ENCODE peak calls at places on chromosomes 12 and 14, in eight cellular contexts. S is body of pancreas, M is iPS DF 6.9, V is heart left ventricle, X is choroid plexus epithelial cell, B is neuronal stem cell, J is upper lobe of right lung, R is HCT116. C is an unnamed sample.

GRCh38 chr12:55974308-55974724 is 438 bp downstream of the RAB5B start:
- DNase-seq in S (peak), M (no peak), V (peak), X (peak), B (no peak), J (peak), R (no peak), C (peak)

GRCh38 chr12:108734200-108734906 is 3.0 kb upstream of the CORO1C start:
- DNase-seq in S (peak), M (no peak), V (no peak), X (peak), B (no peak), J (no peak), R (peak), C (peak)

GRCh38 chr12:54187075-54187474 is 1.7 kb downstream of the SMUG1 start:
- DNase-seq in S (no peak), M (no peak), V (no peak), X (no peak), B (no peak), J (no peak), R (no peak), C (no peak)

GRCh38 chr14:66503532-66503931 is 4.4 kb upstream of the GPHN start:
- DNase-seq in S (no peak), M (no peak), V (no peak), X (peak), B (no peak), J (no peak), R (no peak), C (peak)

GRCh38 chr12:106239951-106240335 is 7.9 kb downstream of the CKAP4 start:
- DNase-seq in S (no peak), M (no peak), V (no peak), X (no peak), B (no peak), J (no peak), R (no peak), C (no peak)

GRCh38 chr14:54783660-54784015 is 119.0 kb downstream of the GCH1 start:
- DNase-seq in S (no peak), M (no peak), V (no peak), X (no peak), B (no peak), J (no peak), R (no peak), C (no peak)

GRCh38 chr14:81751198-81751597 is 217.5 kb upstream of the SEL1L start:
- DNase-seq in S (no peak), M (no peak), V (peak), X (no peak), B (no peak), J (no peak), R (no peak), C (no peak)

GRCh38 chr12:76158518-76159321 is 74.2 kb upstream of the NAP1L1 start:
- DNase-seq in S (peak), M (peak), V (peak), X (peak), B (peak), J (no peak), R (peak), C (peak)

GRCh38 chr14:91364524-91365270 is 52.9 kb downstream of the CCDC88C start:
- DNase-seq in S (no peak), M (no peak), V (no peak), X (no peak), B (no peak), J (no peak), R (no peak), C (no peak)

GRCh38 chr12:116278667-116279066 is 1.2 kb upstream of the MED13L start:
- DNase-seq in S (no peak), M (no peak), V (no peak), X (no peak), B (no peak), J (no peak), R (no peak), C (no peak)
- H3K4me3 ChIP-seq in S (no peak), M (no peak), V (peak), X (no peak), B (no peak), J (no peak), R (no peak), C (no peak)

DNA sequence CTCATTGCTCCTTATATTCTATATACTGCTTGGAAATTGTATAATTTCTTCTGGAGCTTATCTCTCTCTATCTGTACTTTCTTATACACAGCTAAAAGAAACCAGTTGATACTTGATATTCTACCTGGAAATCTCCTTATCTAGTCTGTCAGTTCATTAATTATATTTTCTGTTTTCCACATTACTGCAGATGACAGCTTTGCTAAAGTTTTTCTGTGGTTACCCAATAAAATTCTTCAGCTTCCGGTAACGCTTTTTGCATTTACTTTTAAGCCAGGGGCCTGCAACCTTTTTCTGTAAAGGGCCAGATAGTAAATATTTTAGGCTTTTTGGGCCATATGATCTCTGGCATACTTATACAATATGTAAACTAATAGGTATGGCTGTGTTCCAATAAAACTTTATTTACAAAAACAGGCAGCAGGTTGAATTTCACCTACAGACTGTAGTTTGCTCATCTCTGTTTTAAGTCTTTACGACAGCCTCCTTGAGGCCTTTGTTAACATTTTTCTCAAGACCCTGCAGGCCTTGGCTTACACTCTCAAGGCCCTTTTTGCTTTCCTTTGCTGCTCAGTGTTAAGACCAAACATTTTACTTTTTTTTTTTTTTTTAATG is 48.3 kb downstream of the SPATS2 start:
- DNase-seq in S (no peak), M (no peak), V (no peak), X (peak), B (no peak), J (no peak), R (no peak), C (no peak)
- H3K4me3 ChIP-seq in S (no peak), M (no peak), V (no peak), X (no peak), B (no peak), J (no peak), R (no peak), C (no peak)

GRCh38 chr12:119181202-119181601 is 2.5 kb downstream of the HSPB8 start:
- DNase-seq in S (no peak), M (no peak), V (no peak), X (no peak), B (no peak), J (no peak), R (no peak), C (no peak)
- H3K4me3 ChIP-seq in S (no peak), M (no peak), V (peak), X (peak), B (no peak), J (peak), R (no peak), C (peak)

DNA sequence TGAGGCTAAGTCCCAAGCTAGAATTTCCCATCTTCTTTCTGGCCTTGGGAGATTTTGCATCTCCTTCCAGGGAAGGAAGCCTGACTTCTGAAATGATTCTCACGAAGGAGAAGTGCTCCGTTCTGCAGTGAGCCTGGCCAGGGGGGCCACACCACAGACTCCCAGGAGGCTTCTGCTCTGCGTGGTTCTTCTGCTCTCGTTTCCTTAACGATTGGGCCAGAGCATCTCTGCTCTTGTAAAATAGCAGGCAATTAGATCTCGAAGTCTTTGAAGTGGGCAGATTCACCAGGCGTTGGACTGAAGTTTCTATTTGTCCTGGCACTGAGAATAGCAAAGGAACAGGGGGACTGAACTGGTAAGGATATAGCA is 6.7 kb upstream of the BATF start:
- DNase-seq in S (no peak), M (no peak), V (no peak), X (peak), B (no peak), J (no peak), R (no peak), C (no peak)
- H3K4me3 ChIP-seq in S (no peak), M (no peak), V (peak), X (peak), B (no peak), J (peak), R (no peak), C (peak)

DNA sequence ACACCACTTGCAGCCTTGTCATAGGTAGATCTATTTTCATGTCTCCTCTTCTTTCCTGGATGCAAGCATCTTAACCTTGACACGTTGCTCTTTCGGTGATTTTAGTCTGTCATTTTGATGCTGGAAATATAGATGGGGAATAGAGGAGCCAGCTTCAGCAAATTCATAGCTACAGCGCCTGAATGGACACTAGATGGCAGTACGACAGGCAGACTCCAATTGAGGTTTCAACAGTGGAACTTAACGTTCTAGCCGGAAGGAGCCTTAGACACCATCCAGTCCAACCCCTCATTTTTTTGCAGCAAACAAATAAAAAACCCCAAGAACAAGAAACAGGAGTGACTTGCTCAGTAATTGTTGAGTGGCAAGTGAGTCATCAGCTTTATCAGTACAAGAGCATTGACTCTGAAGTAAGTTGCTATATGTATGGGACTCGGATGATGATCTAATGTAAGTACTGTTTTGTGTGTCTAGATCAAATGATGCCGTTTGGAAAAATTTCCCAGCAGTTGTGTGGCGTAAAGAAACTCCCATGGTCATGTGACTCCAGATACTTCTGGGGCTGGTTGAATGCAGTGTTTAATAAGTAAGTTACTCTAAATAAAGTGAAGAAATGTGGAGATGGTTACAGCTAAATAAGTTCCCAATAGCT is 9.0 kb downstream of the DMAC2L start:
- DNase-seq in S (peak), M (no peak), V (no peak), X (peak), B (no peak), J (no peak), R (peak), C (peak)
- H3K4me3 ChIP-seq in S (no peak), M (no peak), V (peak), X (peak), B (no peak), J (no peak), R (peak), C (peak)

GRCh38 chr12:51868821-51869489 is 18.9 kb upstream of the ANKRD33 start:
- DNase-seq in S (no peak), M (no peak), V (no peak), X (no peak), B (no peak), J (peak), R (no peak), C (no peak)

GRCh38 chr12:51869490-51869865 is 18.4 kb upstream of the ANKRD33 start:
- DNase-seq in S (no peak), M (no peak), V (no peak), X (no peak), B (no peak), J (peak), R (no peak), C (no peak)

GRCh38 chr12:51866324-51866723 is 17.8 kb upstream of the FIGNL2 start:
- DNase-seq in S (no peak), M (no peak), V (no peak), X (no peak), B (no peak), J (no peak), R (no peak), C (no peak)

GRCh38 chr12:51866762-51867161 is 18.2 kb upstream of the FIGNL2 start:
- DNase-seq in S (no peak), M (no peak), V (no peak), X (no peak), B (no peak), J (peak), R (no peak), C (no peak)

GRCh38 chr12:51867796-51868428 is 19.4 kb upstream of the FIGNL2 start:
- DNase-seq in S (no peak), M (no peak), V (no peak), X (no peak), B (no peak), J (peak), R (no peak), C (no peak)
- H3K4me3 ChIP-seq in S (no peak), M (no peak), V (no peak), X (no peak), B (no peak), J (no peak), R (no peak), C (no peak)

GRCh38 chr12:123132951-123133619 is 17.8 kb downstream of the PITPNM2 start:
- DNase-seq in S (no peak), M (no peak), V (no peak), X (no peak), B (no peak), J (no peak), R (no peak), C (no peak)

GRCh38 chr12:123126294-123127144 is 24.4 kb downstream of the PITPNM2 start:
- DNase-seq in S (no peak), M (no peak), V (peak), X (peak), B (no peak), J (no peak), R (peak), C (peak)

GRCh38 chr12:123131879-123132402 is 18.9 kb downstream of the PITPNM2 start:
- DNase-seq in S (no peak), M (no peak), V (peak), X (no peak), B (no peak), J (no peak), R (no peak), C (no peak)

GRCh38 chr12:123131291-123131831 is 19.5 kb downstream of the PITPNM2 start:
- DNase-seq in S (no peak), M (no peak), V (no peak), X (peak), B (no peak), J (no peak), R (no peak), C (peak)

GRCh38 chr12:123129651-123130050 is 21.2 kb downstream of the PITPNM2 start:
- DNase-seq in S (no peak), M (no peak), V (no peak), X (no peak), B (no peak), J (no peak), R (no peak), C (no peak)
- H3K4me3 ChIP-seq in S (no peak), M (no peak), V (no peak), X (no peak), B (no peak), J (no peak), R (no peak), C (no peak)

DNA sequence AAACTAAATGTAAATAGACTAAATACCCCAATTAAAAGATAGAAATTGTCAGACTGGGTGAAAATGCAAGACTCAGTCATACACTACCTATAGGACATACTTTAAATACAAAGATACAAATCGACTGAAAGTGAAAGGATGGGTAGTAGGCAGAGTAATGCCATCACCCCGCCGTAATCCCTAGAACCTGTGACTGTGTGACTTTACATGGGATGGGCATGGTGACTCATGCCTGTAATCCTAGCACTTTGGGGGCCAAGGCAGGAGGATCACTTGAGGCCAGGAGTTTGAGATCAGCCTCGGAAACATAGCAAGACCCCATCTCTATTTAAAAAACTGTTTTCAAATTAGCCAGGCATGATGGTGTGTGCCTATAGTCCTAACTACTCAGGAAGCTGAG is 2.6 kb upstream of the EVL start:
- DNase-seq in S (no peak), M (no peak), V (no peak), X (no peak), B (no peak), J (no peak), R (no peak), C (no peak)
- H3K4me3 ChIP-seq in S (no peak), M (no peak), V (no peak), X (no peak), B (no peak), J (no peak), R (no peak), C (no peak)

C was measured in adipocyte.